ENCODE peak calls at places on chromosomes 5 and 9, in eight cellular contexts. N is naive thymus-derived CD4-positive, alpha-beta T cell; K is IMR-90; C is Caco-2; Y is tibial nerve; O is AG09309; B is psoas muscle; R is AG04449. A is an unnamed sample.
A peak's percentile ranks its signal among the peaks of the same experiment; 100 is the strongest.

GRCh38 chr9:88477300-88477751 is 57.7 kb upstream of the NXNL2 start:
- DNase-seq in N (no peak), K (peak; percentile 99), C (no peak), Y (no peak), O (peak; percentile 98), B (no peak), R (peak; percentile 99), A (no peak)

GRCh38 chr5:97107266-97107665 is 35.1 kb downstream of the LIX1 start:
- DNase-seq in N (no peak), K (no peak), C (no peak), Y (no peak), O (no peak), B (no peak), R (no peak), A (no peak)

GRCh38 chr5:138491284-138491648 is 26.0 kb downstream of the EGR1 start:
- DNase-seq in N (no peak), K (no peak), C (no peak), Y (no peak), O (no peak), B (no peak), R (no peak), A (no peak)

GRCh38 chr9:94212091-94212490 is 47.0 kb upstream of the ZNF169 start:
- DNase-seq in N (no peak), K (peak; percentile 74), C (peak; percentile 18), Y (no peak), O (no peak), B (no peak), R (no peak), A (peak; percentile 16)

GRCh38 chr5:1636981-1637638 is 113.3 kb upstream of the LPCAT1 start:
- DNase-seq in N (no peak), K (no peak), C (no peak), Y (no peak), O (no peak), B (no peak), R (no peak), A (peak; percentile 11)

GRCh38 chr9:80062581-80062980 is 490.8 kb downstream of the TLE4 start:
- DNase-seq in N (no peak), K (no peak), C (no peak), Y (no peak), O (no peak), B (no peak), R (no peak), A (no peak)

GRCh38 chr5:60248900-60249299 is 355.4 kb upstream of the PDE4D start:
- DNase-seq in N (no peak), K (no peak), C (no peak), Y (no peak), O (no peak), B (peak; percentile 49), R (no peak), A (peak; percentile 79)

GRCh38 chr5:61969347-61969746 is 336.7 kb upstream of the KIF2A start:
- DNase-seq in N (no peak), K (no peak), C (no peak), Y (no peak), O (no peak), B (no peak), R (no peak), A (no peak)

GRCh38 chr9:134984372-134985240 is 66.9 kb upstream of the FCN1 start:
- DNase-seq in N (no peak), K (no peak), C (no peak), Y (no peak), O (no peak), B (no peak), R (no peak), A (no peak)

GRCh38 chr5:180271205-180271604 is 20.7 kb downstream of the MAPK9 start:
- DNase-seq in N (no peak), K (no peak), C (no peak), Y (no peak), O (no peak), B (no peak), R (no peak), A (no peak)

GRCh38 chr9:69888876-69889585 is 68.4 kb downstream of the CFAP95 start:
- DNase-seq in N (no peak), K (no peak), C (no peak), Y (no peak), O (no peak), B (no peak), R (no peak), A (no peak)

GRCh38 chr9:116234091-116234490 is 80.5 kb downstream of the PAPPA start:
- DNase-seq in N (no peak), K (peak; percentile 99), C (no peak), Y (no peak), O (peak; percentile 96), B (no peak), R (peak; percentile 98), A (no peak)

GRCh38 chr5:147743686-147744332 is 38.7 kb downstream of the JAKMIP2 start:
- DNase-seq in N (no peak), K (no peak), C (no peak), Y (no peak), O (no peak), B (no peak), R (no peak), A (no peak)

GRCh38 chr9:134853893-134854292 is 26.7 kb upstream of the FCN2 start:
- DNase-seq in N (no peak), K (no peak), C (no peak), Y (no peak), O (no peak), B (no peak), R (no peak), A (no peak)

GRCh38 chr9:133726401-133727276 is 11.5 kb downstream of the SARDH start:
- DNase-seq in N (peak; percentile 46), K (peak; percentile 50), C (peak; percentile 80), Y (peak; percentile 22), O (no peak), B (peak; percentile 59), R (no peak), A (peak; percentile 73)

GRCh38 chr5:148469446-148470062 is 85.8 kb downstream of the FBXO38 start:
- DNase-seq in N (no peak), K (peak; percentile 76), C (no peak), Y (no peak), O (peak; percentile 17), B (no peak), R (peak; percentile 4), A (no peak)

GRCh38 chr9:96075111-96075510 is 199.6 kb downstream of the ERCC6L2 start:
- DNase-seq in N (no peak), K (no peak), C (no peak), Y (no peak), O (no peak), B (no peak), R (no peak), A (no peak)

DNA sequence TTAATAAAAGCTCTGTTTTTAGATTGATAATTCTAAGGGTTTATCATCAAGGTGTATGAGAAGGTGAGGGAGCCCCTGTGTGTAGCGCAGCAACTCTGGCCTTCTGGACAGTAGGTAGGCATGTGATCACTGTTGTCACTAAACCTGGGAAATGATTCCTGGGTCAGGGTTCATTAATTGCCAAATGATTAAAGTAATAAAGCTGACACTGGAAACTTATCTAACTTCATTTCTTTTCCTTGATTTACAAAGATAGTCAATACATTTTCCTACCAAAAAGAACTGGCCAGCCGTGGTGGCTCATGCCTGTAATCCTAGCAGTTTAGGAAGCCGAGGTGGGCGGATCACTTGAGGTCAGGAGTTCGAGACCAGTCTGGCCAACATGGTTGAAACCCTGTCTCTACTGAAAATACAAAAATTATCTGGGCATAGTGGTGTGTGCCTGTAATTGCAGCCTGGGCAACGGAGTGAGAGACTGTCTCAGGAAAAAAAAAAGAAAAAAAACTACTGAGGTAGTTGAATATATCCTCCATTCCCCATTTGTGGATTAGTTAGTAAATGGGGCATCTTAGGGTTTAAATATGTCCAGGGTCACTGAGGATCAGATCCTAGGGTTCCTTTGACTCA is 2.4 kb downstream of the EHMT1 start:
- DNase-seq in N (no peak), K (no peak), C (no peak), Y (no peak), O (no peak), B (no peak), R (no peak), A (peak; percentile 58)
- H3K4me3 ChIP-seq in N (no peak overlapping the region), K (no peak overlapping the region), C (no peak overlapping the region), Y (no peak overlapping the region), O (no peak overlapping the region), B (peak overlapping the region; percentile 74), R (no peak overlapping the region), A (no peak overlapping the region)

GRCh38 chr9:14346301-14346721 is 32.4 kb upstream of the NFIB start:
- DNase-seq in N (no peak), K (no peak), C (no peak), Y (no peak), O (no peak), B (peak; percentile 76), R (no peak), A (no peak)
- H3K4me3 ChIP-seq in N (no peak overlapping the region), K (no peak overlapping the region), C (no peak overlapping the region), Y (peak overlapping the region; percentile 40), O (no peak overlapping the region), B (peak overlapping the region; percentile 71), R (no peak overlapping the region), A (no peak overlapping the region)

GRCh38 chr5:2748841-2749513 is 2.5 kb downstream of the IRX2 start:
- DNase-seq in N (no peak), K (no peak), C (no peak), Y (no peak), O (no peak), B (no peak), R (no peak), A (no peak)
- H3K4me3 ChIP-seq in N (no peak overlapping the region), K (no peak overlapping the region), C (no peak overlapping the region), Y (no peak overlapping the region), O (no peak overlapping the region), B (no peak overlapping the region), R (peak overlapping the region; percentile 77), A (no peak overlapping the region)

GRCh38 chr9:81664638-81665513 is 24.5 kb downstream of the TLE1 start:
- DNase-seq in N (no peak), K (no peak), C (no peak), Y (no peak), O (no peak), B (no peak), R (no peak), A (peak; percentile 57)
- H3K4me3 ChIP-seq in N (no peak overlapping the region), K (no peak overlapping the region), C (no peak overlapping the region), Y (no peak overlapping the region), O (no peak overlapping the region), B (peak overlapping the region; percentile 23), R (no peak overlapping the region), A (no peak overlapping the region)

DNA sequence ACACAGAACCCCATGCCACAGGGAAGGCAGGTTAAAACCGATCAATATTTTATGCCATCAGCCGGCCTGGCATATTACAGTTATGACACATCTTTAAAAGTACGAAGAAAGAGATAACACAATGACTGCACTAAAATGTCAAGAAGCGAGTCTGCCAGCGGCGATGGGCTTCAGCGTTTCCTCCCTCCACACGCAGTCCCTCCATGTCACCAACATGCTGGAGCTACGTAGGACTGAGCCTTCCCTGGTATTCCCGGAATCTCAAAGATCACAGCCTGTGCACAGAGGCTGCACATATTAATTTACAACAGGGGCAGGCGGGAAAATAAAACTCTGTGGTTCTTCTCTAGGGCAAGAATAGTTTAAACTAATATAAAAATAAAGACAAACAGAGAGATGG is 257.7 kb downstream of the IRX1 start:
- DNase-seq in N (no peak), K (no peak), C (no peak), Y (no peak), O (no peak), B (no peak), R (no peak), A (no peak)
- H3K4me3 ChIP-seq in N (no peak overlapping the region), K (no peak overlapping the region), C (no peak overlapping the region), Y (no peak overlapping the region), O (no peak overlapping the region), B (no peak overlapping the region), R (no peak overlapping the region), A (no peak overlapping the region)

A was measured in Karpas-422.